ENCODE peak calls at places on chromosomes 2 and 18, in four cellular contexts. H, I, Y and M are unnamed samples.

GRCh38 chr2:84735383-84735782 is 145.5 kb downstream of the TRABD2A start:
- DNase-seq in H (no peak), I (no peak), Y (no peak), M (no peak)

GRCh38 chr2:170690671-170691070 is 24.5 kb upstream of the SP5 start:
- DNase-seq in H (no peak), I (no peak), Y (no peak), M (no peak)

GRCh38 chr18:63119647-63120046 is 199.9 kb downstream of the BCL2 start:
- DNase-seq in H (no peak), I (no peak), Y (peak), M (peak)

GRCh38 chr2:179861777-179862117 is 335 bp upstream of the ZNF385B start:
- DNase-seq in H (no peak), I (no peak), Y (peak), M (no peak)

GRCh38 chr2:53751728-53752127 is 15.9 kb upstream of the CHAC2 start:
- DNase-seq in H (peak), I (no peak), Y (no peak), M (no peak)

GRCh38 chr2:195533771-195534642 is 123.0 kb upstream of the SLC39A10 start:
- DNase-seq in H (no peak), I (no peak), Y (peak), M (peak)

GRCh38 chr2:238602223-238602945 is 175.7 kb downstream of the ASB1 start:
- DNase-seq in H (no peak), I (no peak), Y (no peak), M (no peak)

GRCh38 chr18:37674570-37674969 is 109.0 kb upstream of the CELF4 start:
- DNase-seq in H (no peak), I (no peak), Y (no peak), M (peak)

GRCh38 chr18:57749604-57749970 is 53.5 kb downstream of the ATP8B1 start:
- DNase-seq in H (no peak), I (no peak), Y (no peak), M (no peak)

GRCh38 chr2:23026671-23027070 is 358.3 kb upstream of the KLHL29 start:
- DNase-seq in H (no peak), I (no peak), Y (no peak), M (no peak)

GRCh38 chr2:179898873-179899272 is 37.5 kb upstream of the ZNF385B start:
- DNase-seq in H (no peak), I (no peak), Y (peak), M (peak)

GRCh38 chr2:20596973-20597867 is 53.7 kb downstream of the HS1BP3 start:
- DNase-seq in H (no peak), I (peak), Y (no peak), M (no peak)

GRCh38 chr2:229342376-229342775 is 71.3 kb upstream of the PID1 start:
- DNase-seq in H (no peak), I (no peak), Y (peak), M (peak)

GRCh38 chr2:80499095-80499494 is 194.5 kb upstream of the LRRTM1 start:
- DNase-seq in H (no peak), I (no peak), Y (peak), M (peak)

GRCh38 chr2:46231721-46232120 is 65.5 kb upstream of the EPAS1 start:
- DNase-seq in H (no peak), I (no peak), Y (no peak), M (no peak)

GRCh38 chr2:46230677-46231425 is 66.4 kb upstream of the EPAS1 start:
- DNase-seq in H (no peak), I (no peak), Y (no peak), M (no peak)

GRCh38 chr2:46229134-46230063 is 67.8 kb upstream of the EPAS1 start:
- DNase-seq in H (peak), I (no peak), Y (peak), M (no peak)

GRCh38 chr2:46227674-46228289 is 69.4 kb upstream of the EPAS1 start:
- DNase-seq in H (no peak), I (no peak), Y (no peak), M (no peak)

DNA sequence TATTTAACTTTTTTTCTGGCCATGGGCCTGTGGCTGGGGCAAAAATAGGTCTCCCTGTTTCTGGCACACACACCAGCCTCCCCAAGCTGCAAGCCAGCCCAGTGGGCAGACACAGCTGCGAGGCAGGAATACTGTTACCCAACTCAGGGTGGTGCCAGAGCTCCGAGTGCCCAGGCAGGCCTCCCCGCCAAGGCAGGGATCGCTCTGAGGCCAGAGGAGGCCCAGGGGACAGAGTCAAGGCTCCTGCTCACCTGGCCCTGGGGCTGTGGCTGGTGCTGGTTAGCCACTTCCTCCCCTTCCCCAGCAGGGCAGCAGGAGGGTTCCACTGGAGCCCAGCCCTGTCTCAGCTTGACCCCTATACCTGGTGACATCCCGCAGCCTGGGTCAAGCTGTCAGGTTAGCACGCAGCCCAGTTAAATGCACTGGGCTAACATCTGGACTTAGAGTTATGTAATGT is 67.1 kb upstream of the EPAS1 start:
- DNase-seq in H (no peak), I (no peak), Y (peak), M (peak)
- TF ChIP-seq CTCF in H (peak), I (peak), Y (no peak), M (no peak)

DNA sequence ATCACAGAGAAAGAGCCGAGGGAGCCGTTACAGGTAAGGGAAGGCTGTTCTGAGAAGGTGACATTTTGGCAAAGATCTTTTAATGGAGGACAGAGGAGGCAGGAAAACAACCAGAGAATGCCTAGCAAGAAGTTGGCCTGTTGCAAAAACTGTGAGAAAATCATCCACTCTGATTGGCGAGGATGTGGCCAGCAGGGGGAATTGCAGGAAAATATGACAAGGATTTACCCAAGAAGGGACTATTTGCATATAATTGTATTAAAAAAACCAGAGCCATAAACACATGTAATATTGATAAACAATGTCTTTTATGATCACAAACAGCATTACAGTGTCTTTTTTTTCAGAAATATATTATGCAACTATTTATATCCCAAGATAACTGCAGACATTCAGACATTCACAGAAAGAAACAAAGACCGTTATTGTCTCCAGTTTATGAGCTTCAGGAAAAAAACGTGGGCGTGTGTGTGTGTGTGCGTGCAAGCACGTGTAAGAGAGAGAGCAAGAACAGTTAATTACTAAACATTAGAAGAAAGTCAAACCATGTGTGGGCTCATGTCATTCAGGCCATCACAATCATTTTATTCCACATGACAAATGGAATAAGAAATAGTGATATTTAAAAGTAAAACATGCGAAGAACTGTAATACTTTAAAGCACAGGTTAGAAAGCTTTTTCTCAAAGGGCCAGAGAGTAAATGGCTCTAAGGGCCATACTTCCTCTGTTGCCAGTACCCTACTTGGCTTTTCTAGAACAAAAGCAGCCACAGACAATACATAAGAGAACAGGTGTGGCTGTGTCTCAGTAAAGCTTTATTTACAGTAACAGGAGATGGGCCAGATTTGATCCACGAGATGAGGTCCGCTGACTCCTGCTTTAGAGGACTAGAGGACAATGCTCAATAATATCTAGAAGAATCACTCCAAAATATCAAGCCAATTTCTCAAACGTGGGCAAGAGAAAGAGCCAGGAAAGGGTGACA is 324.1 kb downstream of the DLGAP1 start:
- DNase-seq in H (no peak), I (no peak), Y (no peak), M (no peak)
- TF ChIP-seq CTCF in H (no peak), I (peak), Y (no peak), M (no peak)

DNA sequence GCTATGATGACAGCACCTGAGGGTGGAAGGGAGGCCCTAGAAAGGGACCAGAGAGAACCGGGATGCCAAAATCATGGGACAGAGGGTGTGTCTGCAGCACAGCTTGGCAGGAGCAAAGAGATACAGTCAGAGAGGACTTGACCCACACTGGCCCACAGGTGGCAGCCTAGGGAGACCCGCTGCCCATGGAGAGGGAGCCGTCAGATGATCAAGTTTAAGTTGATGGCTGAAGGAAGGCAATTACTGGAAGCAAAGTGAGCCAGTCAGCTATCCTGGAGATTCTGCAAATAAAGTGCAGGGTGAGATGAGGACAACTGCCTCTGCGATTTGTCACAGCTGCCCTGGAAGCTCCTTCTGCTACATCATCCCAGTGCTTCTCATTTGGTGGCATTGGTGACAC is 74.0 kb downstream of the CMPK2 start:
- DNase-seq in H (no peak), I (no peak), Y (no peak), M (no peak)
- TF ChIP-seq CTCF in H (peak), I (no peak), Y (peak), M (no peak)

DNA sequence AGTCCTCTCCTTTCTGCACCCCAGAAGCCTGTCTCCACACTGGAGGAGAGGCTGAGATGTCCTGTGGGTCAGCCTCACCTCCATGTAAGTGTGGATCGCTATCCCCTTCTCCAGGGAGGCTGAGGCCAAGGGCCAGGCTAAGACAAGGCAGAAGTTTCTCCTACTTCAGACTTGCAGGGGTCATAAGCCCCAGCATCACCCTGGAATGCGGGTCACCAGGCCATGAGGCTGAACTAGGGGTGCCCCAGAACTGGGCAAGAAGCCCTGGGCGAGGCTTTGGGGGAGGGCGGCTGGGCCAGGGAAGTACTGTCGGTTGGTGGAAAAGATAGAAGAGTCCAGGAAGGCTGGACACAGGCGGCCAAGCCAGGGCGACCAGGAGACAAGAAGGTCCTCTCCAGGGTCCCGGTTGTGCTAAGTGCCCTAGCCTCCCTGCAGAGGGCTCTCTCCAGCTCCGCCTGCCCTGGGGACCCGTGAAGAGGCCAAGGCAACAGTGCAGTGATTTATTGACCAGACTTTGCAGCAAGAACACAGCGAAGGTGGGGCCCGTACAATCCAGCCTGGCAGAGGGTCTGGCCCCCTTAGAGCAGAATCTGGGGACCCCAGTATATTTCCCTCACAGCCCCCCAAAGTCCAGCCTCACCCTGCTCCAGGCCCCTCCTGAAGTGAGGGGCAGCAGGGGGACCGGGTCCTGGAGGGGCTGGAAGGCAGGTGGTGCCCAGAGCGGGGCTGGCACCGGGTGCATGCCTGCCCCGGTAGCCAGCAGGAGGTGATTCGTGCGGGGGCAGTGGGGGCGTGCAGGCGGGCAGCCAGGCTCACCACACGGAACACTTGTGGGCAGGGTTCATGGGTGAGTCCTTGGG is 8.1 kb downstream of the ECEL1 start:
- DNase-seq in H (no peak), I (peak), Y (no peak), M (no peak)
- TF ChIP-seq CTCF in H (no peak), I (no peak), Y (no peak), M (no peak)

GRCh38 chr18:34820360-34820759 is 110.3 kb downstream of the DTNA start:
- DNase-seq in H (no peak), I (no peak), Y (no peak), M (no peak)

GRCh38 chr18:34816183-34816582 is 106.1 kb downstream of the DTNA start:
- DNase-seq in H (no peak), I (no peak), Y (no peak), M (no peak)

GRCh38 chr18:34817636-34818035 is 107.5 kb downstream of the DTNA start:
- DNase-seq in H (no peak), I (no peak), Y (no peak), M (no peak)

GRCh38 chr18:34818069-34818468 is 108.0 kb downstream of the DTNA start:
- DNase-seq in H (no peak), I (no peak), Y (no peak), M (no peak)

GRCh38 chr18:34821669-34822210 is 111.6 kb downstream of the DTNA start:
- DNase-seq in H (no peak), I (no peak), Y (no peak), M (no peak)
- TF ChIP-seq CTCF in H (peak), I (peak), Y (no peak), M (no peak)

GRCh38 chr2:29295843-29296242 is 180.6 kb downstream of the CLIP4 start:
- DNase-seq in H (no peak), I (no peak), Y (peak), M (peak)
- TF ChIP-seq CTCF in H (peak), I (peak), Y (peak), M (peak)